ENCODE peak calls at places on chromosomes 5 and 9, in nine cellular contexts. J, F, S, T, N, O, G, U and H are unnamed samples. For H3K4me1, the result is how much of the 10 kb centered on the place peaks cover.

GRCh38 chr5:118233601-118234000 is 754.7 kb downstream of the DTWD2 start:
- DNase-seq in N (no peak), G (no peak), O (no peak), T (no peak), S (no peak), U (no peak), J (no peak), F (no peak), H (no peak)

GRCh38 chr5:111194925-111195324 is 29.3 kb upstream of the CAMK4 start:
- DNase-seq in U (no peak), G (no peak), O (peak), N (no peak), T (no peak), F (no peak), J (no peak), S (no peak), H (no peak)

GRCh38 chr5:139137703-139138102 is 60.5 kb downstream of the SIL1 start:
- DNase-seq in F (no peak), T (no peak), J (no peak), G (peak), O (peak), N (no peak), S (no peak), U (no peak), H (no peak)

GRCh38 chr9:119372951-119373350 is 3.7 kb upstream of the BRINP1 start:
- DNase-seq in U (no peak), N (no peak), O (no peak), J (no peak), S (no peak), F (no peak), T (no peak), G (no peak), H (no peak)

GRCh38 chr9:93304574-93305496 is 120.9 kb downstream of the WNK2 start:
- DNase-seq in S (peak), G (peak), F (peak), O (peak), U (peak), T (peak), J (no peak), N (peak), H (peak)

GRCh38 chr5:42991477-42992034 is 48.6 kb downstream of the ANXA2R start:
- DNase-seq in T (peak), N (no peak), O (peak), S (peak), G (no peak), J (no peak), F (no peak), U (no peak), H (no peak)

GRCh38 chr5:72788851-72789505 is 27.5 kb upstream of the TNPO1 start:
- DNase-seq in G (no peak), T (no peak), N (no peak), O (peak), F (no peak), J (no peak), S (no peak), U (no peak), H (no peak)

GRCh38 chr5:24630925-24631324 is 13.9 kb downstream of the CDH10 start:
- DNase-seq in S (no peak), T (no peak), J (no peak), N (no peak), G (no peak), U (no peak), O (no peak), F (no peak), H (no peak)

GRCh38 chr5:96294887-96295209 is 138.2 kb downstream of the PCSK1 start:
- DNase-seq in T (no peak), O (no peak), F (no peak), U (no peak), J (no peak), N (no peak), G (no peak), S (no peak), H (no peak)

GRCh38 chr9:128065907-128066712 is 1.0 kb downstream of the NAIF1 start:
- DNase-seq in F (no peak), O (no peak), S (no peak), T (peak), N (no peak), G (no peak), J (no peak), U (no peak), H (peak)

GRCh38 chr9:2228132-2228531 is 213.0 kb downstream of the SMARCA2 start:
- DNase-seq in S (no peak), T (no peak), G (no peak), N (no peak), J (no peak), U (no peak), F (peak), O (no peak), H (no peak)

GRCh38 chr5:22496666-22497065 is 356.5 kb downstream of the CDH12 start:
- DNase-seq in S (no peak), O (no peak), F (no peak), T (no peak), U (no peak), N (no peak), G (no peak), J (no peak), H (no peak)

GRCh38 chr5:132871459-132871858 is 2.0 kb upstream of the LEAP2 start:
- DNase-seq in S (no peak), J (no peak), O (no peak), F (no peak), G (no peak), T (no peak), U (no peak), N (no peak), H (no peak)

GRCh38 chr5:42242210-42242609 is 181.0 kb upstream of the GHR start:
- DNase-seq in S (no peak), F (no peak), U (no peak), J (no peak), G (no peak), N (no peak), O (no peak), T (no peak), H (no peak)

GRCh38 chr5:131628990-131629389 is 6.0 kb downstream of the RAPGEF6 start:
- DNase-seq in J (peak), G (no peak), U (no peak), N (no peak), F (no peak), O (peak), T (no peak), S (no peak), H (no peak)

GRCh38 chr9:16651445-16651964 is 219.0 kb downstream of the BNC2 start:
- DNase-seq in O (no peak), G (no peak), S (no peak), T (no peak), U (no peak), F (no peak), J (no peak), N (no peak), H (no peak)

GRCh38 chr5:56900858-56901578 is 8.4 kb upstream of the SETD9 start:
- DNase-seq in U (peak), J (peak), O (peak), T (no peak), S (no peak), G (peak), N (no peak), F (no peak), H (no peak)

GRCh38 chr9:69937358-69937757 is 106.3 kb upstream of the MAMDC2 start:
- DNase-seq in U (no peak), T (no peak), G (no peak), F (no peak), O (peak), J (no peak), N (no peak), S (no peak), H (no peak)

GRCh38 chr5:3234566-3234965 is 361.1 kb upstream of the IRX1 start:
- DNase-seq in U (no peak), O (no peak), S (no peak), T (no peak), G (no peak), N (no peak), J (no peak), F (no peak), H (no peak)

GRCh38 chr5:37090123-37090726 is 159.0 kb downstream of the CPLANE1 start:
- DNase-seq in T (no peak), F (no peak), O (no peak), J (no peak), U (no peak), S (no peak), G (no peak), N (no peak), H (no peak)

GRCh38 chr5:125180222-125180621 is 433.8 kb upstream of the ZNF608 start:
- DNase-seq in N (no peak), F (no peak), J (no peak), O (peak), G (peak), T (no peak), U (no peak), S (no peak), H (no peak)

GRCh38 chr9:81052846-81053245 is 636.5 kb downstream of the TLE1 start:
- DNase-seq in O (peak), J (no peak), S (no peak), U (no peak), T (no peak), N (no peak), G (no peak), F (no peak), H (no peak)

GRCh38 chr9:117868594-117868993 is 164.4 kb downstream of the TLR4 start:
- DNase-seq in J (no peak), S (no peak), G (no peak), F (no peak), U (no peak), O (no peak), T (no peak), N (no peak), H (no peak)

GRCh38 chr5:120465281-120465961 is 1.3 kb downstream of the PRR16 start:
- DNase-seq in O (peak), S (peak), F (peak), N (peak), T (peak), U (peak), J (peak), G (peak), H (peak)

GRCh38 chr9:1303911-1304310 is 253.8 kb downstream of the DMRT2 start:
- DNase-seq in J (no peak), O (no peak), T (no peak), F (no peak), G (no peak), S (no peak), U (no peak), N (no peak), H (no peak)

GRCh38 chr5:125746936-125747335 is 676.3 kb upstream of the GRAMD2B start:
- DNase-seq in J (no peak), S (no peak), U (no peak), T (no peak), O (no peak), G (no peak), F (no peak), N (no peak), H (no peak)

GRCh38 chr5:172875372-172876279 is 41.6 kb downstream of the ERGIC1 start:
- DNase-seq in N (no peak), F (no peak), O (no peak), G (no peak), S (no peak), T (no peak), U (no peak), J (no peak), H (no peak)

GRCh38 chr9:6078382-6079105 is 63.1 kb upstream of the RANBP6 start:
- DNase-seq in G (peak), T (no peak), F (no peak), N (no peak), O (no peak), J (peak), S (no peak), U (no peak), H (no peak)

GRCh38 chr9:40907657-40908624 is 220.5 kb downstream of the FOXD4L6 start:
- DNase-seq in J (no peak), T (no peak), F (no peak), S (no peak), N (no peak), U (no peak), G (no peak), O (no peak), H (no peak)

GRCh38 chr5:138724470-138725146 is 28.6 kb upstream of the CTNNA1 start:
- DNase-seq in N (peak), G (no peak), S (no peak), F (no peak), J (no peak), T (no peak), U (peak), O (no peak), H (no peak)

GRCh38 chr5:173396311-173396993 is 68.2 kb upstream of the STC2 start:
- DNase-seq in G (peak), N (no peak), S (no peak), F (no peak), T (no peak), O (no peak), J (no peak), U (no peak), H (no peak)

GRCh38 chr5:116525680-116526079 is 48.9 kb downstream of the SEMA6A start:
- DNase-seq in G (no peak), U (no peak), T (no peak), J (no peak), O (no peak), S (no peak), F (no peak), N (no peak), H (no peak)
- H3K4me1 ChIP-seq in G (under half), U (half or more), T (under half), J (under half), O (under half), S (under half), F (under half), N (under half), H (under half)

DNA sequence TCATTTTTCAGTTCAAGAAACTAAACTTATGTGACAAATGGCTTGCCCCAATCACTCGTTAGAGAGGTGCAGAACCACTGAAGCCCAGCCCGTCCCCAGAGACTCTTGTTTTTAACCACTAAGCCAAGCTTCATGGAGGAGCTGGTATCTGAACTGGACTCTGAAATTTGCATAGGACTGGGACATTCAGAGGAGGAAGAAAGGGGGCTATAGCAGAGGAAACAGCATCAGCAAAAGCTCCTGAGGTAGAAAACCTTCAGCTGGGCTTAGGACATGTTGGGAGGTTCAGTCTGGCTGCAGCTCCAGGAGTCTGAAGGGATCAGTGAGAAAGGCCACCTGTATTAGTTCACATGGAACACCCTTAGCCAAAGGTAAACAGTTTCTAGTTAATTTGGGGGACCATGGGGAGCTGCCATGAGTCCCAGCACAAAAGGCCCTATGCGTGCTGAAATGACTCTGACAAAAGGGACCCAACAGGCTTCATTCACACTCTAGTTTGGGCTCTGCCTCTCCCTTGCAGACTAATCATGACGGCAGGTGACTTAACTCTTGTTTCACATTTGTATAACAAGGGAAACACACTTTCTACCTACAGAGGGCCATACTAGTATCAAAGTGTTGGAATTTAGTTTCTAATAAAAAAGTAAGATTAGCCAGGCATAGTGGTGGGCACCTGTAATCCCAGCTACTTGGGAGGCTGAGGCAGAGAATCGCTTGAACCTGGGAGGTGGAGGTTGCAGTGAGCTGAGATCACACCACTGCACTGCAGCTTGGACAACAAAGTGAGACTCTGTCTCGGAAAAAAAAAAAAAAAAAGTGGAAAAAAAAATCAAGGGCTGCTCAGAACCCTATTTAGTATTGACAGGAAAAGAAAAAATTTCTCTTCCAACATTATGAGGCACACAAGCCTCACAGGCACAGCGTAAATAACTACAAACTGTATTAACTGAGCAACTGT is 10.2 kb downstream of the FBXO10 start:
- DNase-seq in J (no peak), T (no peak), F (no peak), N (no peak), S (no peak), U (no peak), O (no peak), G (no peak), H (no peak)
- H3K4me1 ChIP-seq in J (under half), T (under half), F (under half), N (under half), S (under half), U (under half), O (under half), G (under half), H (under half)

GRCh38 chr9:88535932-88536324 is 950 bp downstream of the NXNL2 start:
- DNase-seq in J (no peak), O (peak), T (peak), S (peak), N (peak), F (peak), U (peak), G (no peak), H (peak)

GRCh38 chr9:88535226-88535931 is 401 bp downstream of the NXNL2 start:
- DNase-seq in N (no peak), J (no peak), O (no peak), G (peak), U (no peak), F (peak), T (peak), S (no peak), H (no peak)

GRCh38 chr9:88534456-88535225 is at the start of gene NXNL2:
- DNase-seq in G (peak), J (peak), O (peak), S (peak), U (peak), N (peak), F (peak), T (peak), H (peak)

GRCh38 chr9:88532320-88532719 is 2.7 kb upstream of the NXNL2 start:
- DNase-seq in S (no peak), U (peak), J (no peak), T (no peak), N (peak), G (peak), O (peak), F (peak), H (peak)

GRCh38 chr9:88533951-88534455 is 975 bp upstream of the NXNL2 start:
- DNase-seq in J (peak), U (peak), S (peak), T (no peak), G (peak), O (peak), F (peak), N (no peak), H (peak)
- H3K4me1 ChIP-seq in J (half or more), U (under half), S (under half), T (under half), G (under half), O (under half), F (under half), N (under half), H (under half)

GRCh38 chr9:133967024-133967741 is 24.9 kb downstream of the VAV2 start:
- DNase-seq in U (no peak), G (no peak), F (no peak), N (no peak), S (no peak), O (no peak), J (peak), T (no peak), H (no peak)
- H3K4me1 ChIP-seq in U (under half), G (under half), F (under half), N (under half), S (under half), O (under half), J (half or more), T (under half), H (under half)

GRCh38 chr9:37968228-37968672 is 64.3 kb upstream of the SLC25A51 start:
- DNase-seq in S (no peak), U (peak), O (peak), J (no peak), T (peak), G (no peak), N (no peak), F (no peak), H (no peak)

GRCh38 chr9:37969130-37969529 is 65.2 kb upstream of the SLC25A51 start:
- DNase-seq in J (no peak), N (no peak), O (peak), S (no peak), U (peak), F (no peak), G (peak), T (peak), H (no peak)

GRCh38 chr9:37966443-37967271 is 62.7 kb upstream of the SLC25A51 start:
- DNase-seq in U (no peak), G (no peak), F (no peak), O (peak), S (no peak), N (no peak), T (peak), J (no peak), H (no peak)

GRCh38 chr9:37967272-37967581 is 63.3 kb upstream of the SLC25A51 start:
- DNase-seq in S (no peak), F (no peak), G (no peak), T (peak), U (no peak), O (no peak), N (no peak), J (no peak), H (no peak)

DNA sequence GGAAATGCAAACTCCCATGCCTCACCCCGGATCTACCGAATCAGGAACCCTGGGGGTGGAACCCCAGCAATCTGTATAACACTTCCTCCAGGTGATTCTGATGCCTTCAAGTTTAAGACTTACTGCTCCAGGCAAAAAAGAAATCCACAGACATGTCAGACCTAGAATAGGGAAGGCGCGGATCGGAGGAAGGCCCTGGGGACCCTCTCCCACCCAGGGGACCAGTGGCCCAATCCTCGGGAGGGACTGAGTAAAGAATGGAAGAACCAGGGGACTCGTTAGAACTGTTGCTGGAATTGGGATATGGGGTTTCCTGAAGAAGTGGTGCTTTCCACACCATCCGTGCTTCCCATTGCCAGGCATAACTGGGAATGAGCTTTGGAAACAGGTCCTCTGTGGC is 63.8 kb upstream of the SLC25A51 start:
- DNase-seq in J (no peak), U (no peak), N (no peak), T (peak), O (no peak), F (no peak), G (no peak), S (no peak), H (no peak)
- H3K4me1 ChIP-seq in J (under half), U (under half), N (half or more), T (under half), O (half or more), F (under half), G (under half), S (half or more), H (under half)